ENCODE peak calls at places on chromosomes 16 and 17, in four cellular contexts. R is Calu3, L is GM23338, M is esophagus squamous epithelium. I is an unnamed sample.

GRCh38 chr17:79991924-79992656 is 43.6 kb downstream of the TBC1D16 start:
- DNase-seq in R (peak; percentile 68), L (peak; percentile 34), M (no peak), I (no peak)

GRCh38 chr16:57007530-57007929 is 18.2 kb downstream of the NLRC5 start:
- DNase-seq in R (no peak), L (no peak), M (no peak), I (no peak)

GRCh38 chr17:40550608-40551007 is 14.7 kb downstream of the CCR7 start:
- DNase-seq in R (no peak), L (no peak), M (no peak), I (no peak)

GRCh38 chr17:81043725-81044427 is 8.9 kb downstream of the BAIAP2 start:
- DNase-seq in R (peak; percentile 94), L (peak; percentile 53), M (no peak), I (peak; percentile 61)

GRCh38 chr16:4231367-4231766 is 10.5 kb downstream of the SRL start:
- DNase-seq in R (no peak), L (no peak), M (no peak), I (no peak)

GRCh38 chr17:63768433-63768832 is 5.0 kb downstream of the CCDC47 start:
- DNase-seq in R (no peak), L (peak; percentile 30), M (no peak), I (no peak)

GRCh38 chr16:11232852-11233726 is 22.9 kb downstream of the SOCS1 start:
- DNase-seq in R (no peak), L (peak; percentile 75), M (no peak), I (no peak)

GRCh38 chr17:53949473-53950090 is 126.9 kb downstream of the KIF2B start:
- DNase-seq in R (no peak), L (peak; percentile 11), M (no peak), I (no peak)

GRCh38 chr17:27430882-27431491 is 25.3 kb upstream of the KSR1 start:
- DNase-seq in R (peak; percentile 69), L (peak; percentile 67), M (no peak), I (peak; percentile 54)

GRCh38 chr16:69195371-69196029 is 8.5 kb downstream of the SNTB2 start:
- DNase-seq in R (no peak), L (no peak), M (no peak), I (no peak)

GRCh38 chr16:66714062-66714461 is 17.5 kb upstream of the CMTM4 start:
- DNase-seq in R (no peak), L (no peak), M (no peak), I (no peak)

GRCh38 chr17:7932949-7933348 is 943 bp downstream of the CNTROB start:
- DNase-seq in R (peak; percentile 22), L (peak; percentile 41), M (no peak), I (peak; percentile 38)
- TF ChIP-seq CTCF in R (no peak), L (no peak), M (no peak), I (no peak)

GRCh38 chr16:47877166-47877565 is 278.6 kb downstream of the ABCC12 start:
- DNase-seq in R (no peak), L (no peak), M (no peak), I (no peak)

GRCh38 chr16:47872228-47872627 is 283.6 kb downstream of the ABCC12 start:
- DNase-seq in R (no peak), L (no peak), M (no peak), I (no peak)

GRCh38 chr16:47876494-47876893 is 279.3 kb downstream of the ABCC12 start:
- DNase-seq in R (no peak), L (no peak), M (no peak), I (no peak)

DNA sequence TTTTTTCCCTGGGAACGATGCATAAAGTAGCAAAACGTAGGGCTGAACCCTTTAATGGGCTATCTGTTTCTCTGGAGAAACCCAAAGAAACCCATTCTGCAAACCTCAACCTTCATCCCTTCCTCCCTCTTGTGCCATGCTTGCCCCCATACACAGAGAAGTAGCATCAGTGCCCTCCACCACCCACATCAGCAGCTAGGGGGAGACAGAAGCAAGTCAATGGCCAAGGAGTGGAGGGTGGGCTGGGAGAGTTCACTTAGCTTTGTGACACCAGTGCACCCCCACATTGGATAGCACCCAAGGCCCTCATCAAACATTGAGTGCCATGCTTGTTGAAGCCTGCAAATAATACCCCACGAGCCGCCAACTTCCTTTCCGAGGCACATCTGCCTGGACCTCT is 282.4 kb downstream of the ABCC12 start:
- DNase-seq in R (no peak), L (peak; percentile 42), M (no peak), I (peak; percentile 9)
- TF ChIP-seq CTCF in R (peak; percentile 14), L (peak; percentile 69), M (no peak), I (peak; percentile 11)

DNA sequence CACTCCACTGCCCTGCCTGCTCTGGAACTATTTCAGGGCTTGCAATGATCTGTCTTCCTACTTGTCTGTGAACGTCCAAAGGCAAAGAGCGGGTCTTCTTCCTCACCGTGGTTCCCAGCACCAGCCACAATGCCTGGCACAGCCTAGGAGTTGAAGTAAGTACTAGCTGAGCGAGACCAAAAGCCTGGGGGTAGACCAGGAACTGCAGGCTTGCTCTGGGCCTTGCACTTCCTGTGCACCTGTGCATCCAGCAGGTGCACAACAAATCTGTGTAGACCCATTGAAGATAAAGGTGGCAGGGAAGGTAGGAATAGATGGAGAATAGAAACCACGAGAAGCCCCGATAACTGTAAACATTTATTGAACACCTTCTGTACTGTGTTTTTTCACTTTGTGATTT is 4.7 kb downstream of the FAM171A2 start:
- DNase-seq in R (no peak), L (no peak), M (no peak), I (no peak)
- TF ChIP-seq CTCF in R (no peak), L (no peak), M (no peak), I (no peak)

GRCh38 chr16:2486645-2487516 is 12.0 kb downstream of the TBC1D24 start:
- DNase-seq in R (no peak), L (no peak), M (no peak), I (no peak)
- TF ChIP-seq CTCF in R (no peak), L (no peak), M (no peak), I (no peak)

GRCh38 chr16:5508371-5508770 is 410.8 kb upstream of the EEF2KMT start:
- DNase-seq in R (no peak), L (no peak), M (no peak), I (no peak)

GRCh38 chr16:5509794-5510193 is 412.2 kb upstream of the EEF2KMT start:
- DNase-seq in R (no peak), L (no peak), M (no peak), I (no peak)

GRCh38 chr16:5512037-5512436 is 414.4 kb upstream of the EEF2KMT start:
- DNase-seq in R (no peak), L (no peak), M (no peak), I (no peak)

GRCh38 chr16:5510819-5511370 is 413.3 kb upstream of the EEF2KMT start:
- DNase-seq in R (no peak), L (no peak), M (no peak), I (no peak)

DNA sequence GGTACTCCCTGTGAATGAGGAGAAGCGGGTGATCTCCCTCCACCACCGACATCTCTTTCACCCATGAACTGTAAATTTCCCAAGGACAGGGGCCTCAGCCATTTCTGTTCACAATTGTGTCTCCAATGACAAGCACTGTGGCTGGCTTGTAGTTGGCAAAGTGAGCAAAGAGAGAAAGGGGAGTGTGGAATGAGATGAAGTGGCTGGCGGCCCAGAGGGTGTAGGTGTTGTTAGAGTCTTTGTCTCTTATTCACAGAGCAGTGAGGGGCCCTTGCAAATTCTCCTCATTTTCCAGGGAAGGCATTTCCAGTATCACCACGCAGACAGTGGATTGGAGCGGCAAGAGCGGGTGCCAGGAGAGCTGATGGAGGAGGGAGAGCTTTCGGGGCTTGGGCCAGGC is 411.7 kb upstream of the EEF2KMT start:
- DNase-seq in R (no peak), L (no peak), M (no peak), I (no peak)
- TF ChIP-seq CTCF in R (no peak), L (no peak), M (no peak), I (no peak)

DNA sequence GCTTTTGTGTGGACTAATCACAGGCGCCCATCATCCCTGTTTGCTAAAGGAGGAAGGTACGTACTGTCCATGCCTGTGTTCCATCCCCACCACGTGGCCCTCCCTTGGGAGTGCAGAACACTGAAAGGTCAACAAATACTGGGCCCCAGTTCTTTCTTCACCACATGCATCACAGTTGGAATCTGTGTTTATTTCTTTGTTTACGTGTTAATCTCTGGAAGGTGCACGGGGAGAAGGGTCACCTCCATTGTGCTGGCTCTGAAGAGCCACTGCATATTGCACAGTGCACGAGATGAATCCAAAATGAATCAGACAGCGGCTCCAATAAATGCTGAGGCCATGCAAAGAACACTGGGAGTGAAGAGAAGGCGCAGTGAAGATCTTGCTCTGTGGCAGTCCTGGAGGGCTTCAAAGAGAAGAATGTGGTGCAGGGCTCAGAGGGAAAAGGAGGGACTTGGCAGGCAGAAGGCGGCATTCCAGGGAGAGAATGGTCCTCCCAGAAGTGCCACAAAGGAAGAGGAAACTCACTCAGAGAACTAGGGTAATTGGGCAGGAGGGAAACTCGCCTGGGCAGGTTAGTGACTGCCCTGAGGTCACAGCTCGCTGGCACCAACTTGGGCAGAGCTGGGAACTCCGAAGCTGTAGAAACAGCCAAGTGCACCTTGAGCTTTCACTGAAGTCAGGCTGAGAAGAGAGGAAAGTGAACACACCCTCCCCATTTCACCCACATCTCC is 3.7 kb downstream of the RPH3AL start:
- DNase-seq in R (peak; percentile 13), L (no peak), M (no peak), I (no peak)
- TF ChIP-seq CTCF in R (no peak), L (no peak), M (no peak), I (no peak)

DNA sequence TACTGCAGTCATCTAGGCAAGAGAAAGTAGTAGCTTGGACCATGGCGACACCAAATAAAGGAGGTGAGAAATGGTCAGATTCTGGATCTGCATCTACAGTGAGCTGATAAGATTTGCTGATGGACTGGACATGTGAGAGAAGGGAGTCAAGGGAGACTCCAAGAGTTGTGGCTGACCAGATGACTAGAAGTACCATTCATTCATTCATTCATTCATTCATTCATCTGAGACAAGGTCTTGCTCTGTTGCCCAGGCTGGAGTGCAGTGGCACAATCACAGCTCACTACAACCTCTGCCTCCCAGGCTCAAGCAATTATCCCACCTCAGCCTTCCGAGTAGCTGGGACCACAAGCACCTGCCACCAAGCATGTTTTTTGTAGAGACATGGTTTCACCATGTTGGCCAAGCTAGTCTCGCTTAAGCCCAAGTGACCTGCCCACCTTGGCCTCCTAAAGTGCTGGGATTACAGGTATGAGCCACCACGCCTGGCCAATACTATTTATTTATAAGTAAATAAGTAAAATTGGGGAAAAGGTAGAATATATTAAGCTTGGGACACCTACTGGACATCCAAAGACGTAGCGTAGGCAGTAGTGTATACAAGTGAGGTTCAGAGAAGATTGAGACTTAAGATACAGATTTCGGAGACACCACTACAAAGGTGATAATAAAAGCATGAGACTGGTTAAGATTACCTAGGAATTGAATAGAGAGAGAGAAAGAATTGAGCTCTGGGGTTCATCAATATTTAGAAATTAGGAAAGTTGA is 15.7 kb upstream of the RNF43 start:
- DNase-seq in R (no peak), L (no peak), M (no peak), I (no peak)
- TF ChIP-seq CTCF in R (no peak), L (peak; percentile 37), M (no peak), I (no peak)

DNA sequence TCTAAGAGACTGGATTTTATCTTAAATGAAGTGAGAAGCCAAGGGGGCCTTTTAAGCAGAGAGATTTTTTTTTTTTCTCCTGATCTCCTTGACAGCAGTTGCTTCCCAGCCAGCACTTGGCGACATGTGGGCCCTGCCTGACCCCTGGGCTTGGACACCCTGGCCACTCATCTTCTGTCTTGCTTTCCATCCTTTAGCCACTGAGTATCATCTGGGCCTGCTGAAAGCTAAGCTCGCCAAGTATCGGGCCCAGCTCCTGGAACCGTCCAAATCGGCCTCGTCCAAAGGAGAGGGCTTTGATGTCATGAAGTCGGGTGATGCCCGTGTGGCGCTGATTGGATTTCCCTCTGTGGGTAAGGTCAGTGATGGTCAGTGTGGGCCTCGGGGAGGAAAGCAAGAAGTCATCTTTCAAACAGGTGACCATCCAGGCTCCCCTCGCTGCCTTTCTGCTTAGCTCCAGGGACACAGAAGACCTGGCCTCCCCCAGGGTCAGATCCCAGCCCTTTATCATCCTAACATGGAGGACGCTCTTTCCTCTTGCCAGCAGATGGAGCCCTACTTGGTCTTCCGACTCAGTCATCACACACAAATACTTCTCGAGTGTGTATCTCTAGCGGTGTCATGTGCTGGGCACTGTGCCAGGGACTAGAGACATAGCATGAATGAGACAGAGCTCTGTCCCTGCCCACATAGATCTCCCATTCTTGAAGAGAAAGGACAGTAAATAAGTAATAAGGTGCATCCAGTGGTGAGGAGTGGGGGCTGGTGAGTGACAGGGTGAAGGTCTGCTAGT is 6.1 kb downstream of the DRG2 start:
- DNase-seq in R (no peak), L (peak; percentile 75), M (no peak), I (no peak)
- TF ChIP-seq CTCF in R (no peak), L (peak; percentile 66), M (no peak), I (peak; percentile 34)